ENCODE peak calls at places on chromosomes 4 and X, in five cellular contexts. M, Y, Q, U and E are unnamed samples.

GRCh38 chr4:10893417-10893816 is 208.8 kb upstream of the CLNK start:
- DNase-seq in Y (peak), U (no peak), Q (no peak), M (no peak), E (no peak)

GRCh38 chr4:102022343-102022742 is 231.8 kb downstream of the BANK1 start:
- DNase-seq in M (no peak), Y (no peak), U (no peak), Q (no peak), E (no peak)

GRCh38 chr4:65580551-65580950 is 89.7 kb downstream of the EPHA5 start:
- DNase-seq in M (peak), U (no peak), Q (no peak), Y (no peak), E (no peak)

GRCh38 chrX:123876844-123877243 is 17.0 kb downstream of the XIAP start:
- DNase-seq in Y (no peak), U (no peak), Q (no peak), M (no peak), E (no peak)

GRCh38 chrX:7570432-7571009 is 272.4 kb upstream of the VCX start:
- DNase-seq in U (no peak), Q (no peak), M (no peak), Y (no peak), E (no peak)

GRCh38 chr4:47839259-47839658 is 1.4 kb upstream of the CORIN start:
- DNase-seq in Q (no peak), U (no peak), Y (peak), M (peak), E (no peak)

GRCh38 chrX:9293051-9293496 is 171.8 kb upstream of the TBL1X start:
- DNase-seq in Y (no peak), Q (no peak), M (no peak), U (no peak), E (no peak)

GRCh38 chr4:26826721-26827120 is 33.9 kb upstream of the STIM2 start:
- DNase-seq in M (no peak), U (no peak), Y (peak), Q (no peak), E (no peak)

GRCh38 chr4:116357758-116358157 is 727.6 kb downstream of the TRAM1L1 start:
- DNase-seq in Y (peak), M (peak), Q (no peak), U (no peak), E (no peak)

GRCh38 chr4:176879370-176880116 is 86.8 kb upstream of the VEGFC start:
- DNase-seq in U (no peak), Q (no peak), M (no peak), Y (no peak), E (no peak)

GRCh38 chr4:65502151-65502691 is 168.1 kb downstream of the EPHA5 start:
- DNase-seq in Q (no peak), Y (no peak), U (peak), M (peak), E (no peak)

GRCh38 chrX:75273483-75273882 is 402 bp upstream of the UPRT start:
- DNase-seq in U (no peak), Q (no peak), M (no peak), Y (peak), E (no peak)

GRCh38 chrX:16185725-16186136 is 18.4 kb downstream of the MAGEB17 start:
- DNase-seq in M (peak), Q (no peak), Y (no peak), U (peak), E (no peak)

GRCh38 chr4:61950625-61951024 is 750.5 kb downstream of the ADGRL3 start:
- DNase-seq in M (no peak), Q (no peak), Y (no peak), U (no peak), E (no peak)

GRCh38 chr4:123546123-123546654 is 149.6 kb downstream of the SPRY1 start:
- DNase-seq in Y (peak), U (no peak), Q (no peak), M (no peak), E (no peak)

GRCh38 chr4:4333265-4333706 is 43.2 kb downstream of the ZBTB49 start:
- DNase-seq in Y (peak), M (peak), U (peak), Q (no peak), E (peak)

GRCh38 chr4:78222575-78223186 is 165.6 kb downstream of the FRAS1 start:
- DNase-seq in Q (no peak), M (no peak), U (no peak), Y (no peak), E (no peak)

GRCh38 chr4:18318682-18319410 is 297.3 kb upstream of the LCORL start:
- DNase-seq in Y (peak), Q (no peak), M (no peak), U (no peak), E (no peak)

GRCh38 chr4:64158648-64159326 is 250.5 kb downstream of the TECRL start:
- DNase-seq in Y (peak), Q (peak), U (no peak), M (peak), E (no peak)

GRCh38 chr4:88949605-88950004 is 107.4 kb downstream of the FAM13A start:
- DNase-seq in Y (peak), M (no peak), U (no peak), Q (no peak), E (no peak)

GRCh38 chr4:4596720-4597119 is 54.9 kb upstream of the STX18 start:
- DNase-seq in M (no peak), U (no peak), Q (no peak), Y (no peak), E (no peak)

GRCh38 chr4:15336410-15337184 is 91.2 kb upstream of the C1QTNF7 start:
- DNase-seq in Q (no peak), U (peak), M (peak), Y (peak), E (no peak)

GRCh38 chr4:33625762-33626161 is 2618.6 kb downstream of the ARAP2 start:
- DNase-seq in Q (no peak), M (no peak), Y (no peak), U (no peak), E (no peak)

GRCh38 chr4:136136566-136136965 is 1395.7 kb downstream of the PCDH18 start:
- DNase-seq in U (no peak), Q (no peak), Y (no peak), M (no peak), E (no peak)

GRCh38 chrX:12292996-12293765 is 154.9 kb downstream of the FRMPD4 start:
- DNase-seq in M (peak), Q (no peak), U (peak), Y (no peak), E (no peak)

GRCh38 chrX:13093489-13094140 is 49.2 kb upstream of the FAM9C start:
- DNase-seq in M (no peak), Y (no peak), Q (no peak), U (no peak), E (no peak)

GRCh38 chr4:8891255-8891645 is 19.6 kb upstream of the HMX1 start:
- DNase-seq in Q (no peak), M (no peak), Y (no peak), U (no peak), E (no peak)

GRCh38 chr4:112857461-112857860 is 192.0 kb upstream of the ANK2 start:
- DNase-seq in U (peak), M (peak), Y (no peak), Q (no peak), E (no peak)

GRCh38 chrX:38574858-38575257 is 13.5 kb downstream of the TSPAN7 start:
- DNase-seq in Y (peak), Q (no peak), U (no peak), M (no peak), E (no peak)

GRCh38 chrX:66675541-66675940 is 36.7 kb upstream of the EDA2R start:
- DNase-seq in Y (no peak), M (no peak), Q (no peak), U (no peak), E (no peak)

GRCh38 chr4:182944484-182945227 is 27.5 kb upstream of the DCTD start:
- DNase-seq in Y (no peak), Q (no peak), U (no peak), M (no peak), E (no peak)

GRCh38 chr4:152896819-152897218 is 39.3 kb upstream of the FHDC1 start:
- DNase-seq in Q (no peak), U (peak), Y (no peak), M (peak), E (no peak)

GRCh38 chr4:185020293-185020808 is 2.1 kb downstream of the HELT start:
- DNase-seq in M (no peak), U (no peak), Q (no peak), Y (no peak), E (no peak)

GRCh38 chr4:173477016-173477415 is 53.0 kb downstream of the HAND2 start:
- DNase-seq in Q (no peak), M (peak), Y (no peak), U (no peak), E (no peak)

GRCh38 chr4:173475751-173476150 is 54.3 kb downstream of the HAND2 start:
- DNase-seq in M (no peak), U (no peak), Y (no peak), Q (no peak), E (no peak)

GRCh38 chr4:173482330-173482931 is 47.6 kb downstream of the HAND2 start:
- DNase-seq in Q (no peak), U (no peak), Y (no peak), M (no peak), E (no peak)

GRCh38 chr4:173478136-173478860 is 51.7 kb downstream of the HAND2 start:
- DNase-seq in Q (no peak), M (peak), U (no peak), Y (no peak), E (no peak)

DNA sequence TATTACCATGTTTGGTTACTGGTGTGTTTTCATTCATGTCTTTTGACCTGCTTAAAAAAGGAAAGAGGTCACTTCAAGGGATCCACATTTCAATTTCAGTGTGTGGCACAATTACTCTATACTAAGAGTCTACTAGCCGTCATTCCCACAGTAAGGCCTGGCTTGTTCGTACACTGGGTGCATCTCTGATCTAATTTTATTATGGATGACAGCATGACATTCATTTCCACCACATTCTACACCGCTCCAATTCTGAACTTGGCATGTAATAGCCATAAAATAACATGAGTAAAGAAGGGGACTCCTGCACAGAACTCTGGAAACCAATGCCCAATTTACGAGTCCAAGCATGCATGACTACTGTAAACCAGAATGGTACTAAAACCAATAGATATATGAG is 51.1 kb downstream of the HAND2 start:
- DNase-seq in U (no peak), Y (no peak), Q (no peak), M (no peak), E (no peak)
- TF ChIP-seq CTCF in U (no peak), Y (no peak), Q (no peak), M (no peak), E (no peak)

GRCh38 chrX:144717682-144718081 is 529.6 kb upstream of the SPANXN1 start:
- DNase-seq in M (no peak), Y (no peak), Q (no peak), U (no peak), E (no peak)
- TF ChIP-seq CTCF in M (no peak), Y (no peak), Q (no peak), U (no peak), E (no peak)

DNA sequence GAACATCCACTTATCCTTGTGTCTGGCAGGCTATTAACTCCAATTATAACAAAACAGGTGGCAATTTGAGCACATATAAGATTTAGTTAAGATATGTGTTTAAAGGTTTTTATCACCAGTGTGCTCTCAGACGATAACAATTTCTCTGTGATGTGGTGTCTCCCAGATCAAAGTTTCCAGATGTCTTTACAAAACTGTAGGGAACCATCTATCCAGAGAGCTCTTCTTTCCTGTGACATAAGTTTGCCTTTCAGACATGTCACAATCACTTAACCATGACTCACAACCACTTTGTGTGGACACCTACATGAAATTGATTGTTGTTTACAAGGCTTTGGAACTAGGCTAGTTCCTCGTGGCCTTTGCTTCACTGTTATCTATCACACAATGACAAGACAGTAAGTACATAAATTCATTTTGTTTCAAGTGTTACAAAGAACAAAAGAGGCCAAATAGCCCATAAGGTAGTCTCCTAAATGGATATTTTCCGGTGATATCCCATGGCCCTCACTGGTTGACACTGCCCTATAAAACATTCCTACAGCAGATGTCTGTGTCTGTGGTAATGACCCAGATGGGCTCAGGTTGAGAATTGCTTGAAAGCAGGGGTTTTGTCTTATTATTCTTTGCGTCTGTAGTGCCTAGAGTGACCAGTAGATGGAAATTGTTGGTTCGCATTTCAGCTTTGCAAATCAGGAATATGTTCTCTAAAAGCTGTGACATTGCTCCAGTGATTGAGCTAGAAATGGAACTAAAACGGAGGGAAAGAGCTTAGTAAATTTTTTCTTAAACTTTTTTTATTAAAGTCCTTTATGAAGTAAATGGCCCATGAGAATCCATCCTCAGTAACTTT is 297.8 kb upstream of the FAM241A start:
- DNase-seq in Y (no peak), Q (no peak), M (no peak), U (no peak), E (no peak)
- TF ChIP-seq CTCF in Y (no peak), Q (peak), M (no peak), U (peak), E (no peak)

DNA sequence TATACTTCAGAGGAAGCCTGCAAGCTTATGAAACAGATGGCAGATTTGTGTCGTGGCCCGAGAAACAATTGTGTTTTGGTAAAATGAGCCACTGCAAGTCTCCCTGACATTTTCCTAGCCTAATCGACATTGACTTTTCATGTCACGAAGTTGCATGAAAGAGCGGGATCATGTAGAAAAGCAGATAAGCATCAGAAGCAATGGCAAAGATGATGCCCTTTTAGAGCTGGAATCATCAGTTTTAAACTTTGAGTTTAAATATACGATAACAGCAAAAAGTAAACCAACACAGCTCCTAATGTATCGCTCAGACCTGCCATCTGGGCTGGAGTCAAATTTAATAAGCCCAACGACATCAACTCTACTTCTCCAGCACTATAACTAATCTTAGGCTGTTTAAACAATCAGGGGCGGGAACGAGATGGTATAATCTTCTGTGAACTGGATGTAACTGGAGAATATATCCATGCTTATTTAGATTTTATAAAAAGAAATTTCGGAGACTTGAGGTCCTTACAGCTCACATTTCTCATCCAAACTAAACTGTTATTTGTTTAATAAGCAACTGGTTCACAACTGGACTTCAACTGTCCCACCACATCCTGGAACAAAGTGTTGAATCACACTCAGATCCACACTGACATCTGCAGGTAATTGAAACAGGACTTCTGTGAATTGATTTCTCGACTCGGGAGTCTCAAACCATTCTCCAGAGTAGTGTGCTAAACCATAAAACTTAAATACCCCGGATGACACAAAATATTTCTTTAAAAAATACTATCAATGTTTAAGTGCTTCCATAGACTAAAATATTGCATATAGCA is 95.1 kb upstream of the PLAC1 start:
- DNase-seq in Q (no peak), U (no peak), M (peak), Y (no peak), E (no peak)
- TF ChIP-seq CTCF in Q (no peak), U (peak), M (no peak), Y (no peak), E (no peak)

GRCh38 chr4:1039493-1040343 is 28.3 kb downstream of the FGFRL1 start:
- DNase-seq in Y (no peak), Q (no peak), M (peak), U (no peak), E (no peak)
- TF ChIP-seq CTCF in Y (no peak), Q (no peak), M (no peak), U (no peak), E (no peak)